ENCODE peak calls at places on chromosomes 1 and 21, in eight cellular contexts. One of them, this sample, is unnamed.

GRCh38 chr1:69167876-69168275 is 399.8 kb upstream of the LRRC7 start:
- DNase-seq in BJ: no peak
- DNase-seq in cardiac fibroblast: peak
- DNase-seq in Jurkat, Clone E6-1: no peak
- DNase-seq in IMR-90: no peak
- DNase-seq in right cardiac atrium: no peak
- DNase-seq in lung: no peak
- DNase-seq in body of pancreas: no peak
- DNase-seq in this sample: no peak

GRCh38 chr1:115496904-115497527 is 144.8 kb upstream of the VANGL1 start:
- DNase-seq in cardiac fibroblast: no peak
- DNase-seq in lung: no peak
- DNase-seq in Jurkat, Clone E6-1: no peak
- DNase-seq in IMR-90: peak
- DNase-seq in right cardiac atrium: no peak
- DNase-seq in BJ: no peak
- DNase-seq in body of pancreas: no peak
- DNase-seq in this sample: no peak

GRCh38 chr1:115423776-115424175 is 85.7 kb upstream of the NGF start:
- DNase-seq in IMR-90: peak
- DNase-seq in BJ: no peak
- DNase-seq in Jurkat, Clone E6-1: no peak
- DNase-seq in cardiac fibroblast: no peak
- DNase-seq in lung: no peak
- DNase-seq in right cardiac atrium: no peak
- DNase-seq in body of pancreas: no peak
- DNase-seq in this sample: no peak

GRCh38 chr1:9326596-9326995 is 33.9 kb downstream of the SPSB1 start:
- DNase-seq in cardiac fibroblast: peak
- DNase-seq in lung: no peak
- DNase-seq in body of pancreas: no peak
- DNase-seq in Jurkat, Clone E6-1: no peak
- DNase-seq in BJ: peak
- DNase-seq in IMR-90: peak
- DNase-seq in right cardiac atrium: no peak
- DNase-seq in this sample: peak

GRCh38 chr1:63848764-63849548 is 75.1 kb downstream of the ROR1 start:
- DNase-seq in right cardiac atrium: no peak
- DNase-seq in IMR-90: no peak
- DNase-seq in cardiac fibroblast: no peak
- DNase-seq in body of pancreas: no peak
- DNase-seq in Jurkat, Clone E6-1: no peak
- DNase-seq in BJ: no peak
- DNase-seq in lung: no peak
- DNase-seq in this sample: no peak

GRCh38 chr1:42801832-42802483 is 15.0 kb upstream of the ERMAP start:
- DNase-seq in right cardiac atrium: no peak
- DNase-seq in cardiac fibroblast: no peak
- DNase-seq in lung: no peak
- DNase-seq in IMR-90: peak
- DNase-seq in Jurkat, Clone E6-1: no peak
- DNase-seq in body of pancreas: no peak
- DNase-seq in BJ: no peak
- DNase-seq in this sample: no peak

GRCh38 chr1:221431068-221431651 is 310.7 kb downstream of the DUSP10 start:
- DNase-seq in lung: no peak
- DNase-seq in Jurkat, Clone E6-1: no peak
- DNase-seq in cardiac fibroblast: peak
- DNase-seq in BJ: no peak
- DNase-seq in IMR-90: peak
- DNase-seq in body of pancreas: no peak
- DNase-seq in right cardiac atrium: no peak
- DNase-seq in this sample: no peak

GRCh38 chr1:155706101-155706619 is 17.3 kb downstream of the DAP3 start:
- DNase-seq in Jurkat, Clone E6-1: no peak
- DNase-seq in body of pancreas: no peak
- DNase-seq in lung: no peak
- DNase-seq in BJ: no peak
- DNase-seq in IMR-90: peak
- DNase-seq in right cardiac atrium: no peak
- DNase-seq in cardiac fibroblast: peak
- DNase-seq in this sample: peak

GRCh38 chr21:43712268-43712942 is 6.5 kb upstream of the PDXK start:
- DNase-seq in cardiac fibroblast: peak
- DNase-seq in Jurkat, Clone E6-1: no peak
- DNase-seq in IMR-90: peak
- DNase-seq in body of pancreas: peak
- DNase-seq in right cardiac atrium: no peak
- DNase-seq in BJ: peak
- DNase-seq in lung: peak
- DNase-seq in this sample: no peak

GRCh38 chr1:61191140-61191720 is 108.9 kb downstream of the NFIA start:
- DNase-seq in body of pancreas: no peak
- DNase-seq in IMR-90: no peak
- DNase-seq in lung: no peak
- DNase-seq in Jurkat, Clone E6-1: no peak
- DNase-seq in cardiac fibroblast: no peak
- DNase-seq in right cardiac atrium: no peak
- DNase-seq in BJ: no peak
- DNase-seq in this sample: no peak

GRCh38 chr1:61193808-61194207 is 111.4 kb downstream of the NFIA start:
- DNase-seq in right cardiac atrium: no peak
- DNase-seq in IMR-90: no peak
- DNase-seq in body of pancreas: no peak
- DNase-seq in lung: no peak
- DNase-seq in Jurkat, Clone E6-1: no peak
- DNase-seq in BJ: no peak
- DNase-seq in cardiac fibroblast: no peak
- DNase-seq in this sample: no peak

GRCh38 chr1:61187380-61188086 is 105.2 kb downstream of the NFIA start:
- DNase-seq in Jurkat, Clone E6-1: no peak
- DNase-seq in BJ: no peak
- DNase-seq in cardiac fibroblast: no peak
- DNase-seq in IMR-90: no peak
- DNase-seq in lung: no peak
- DNase-seq in body of pancreas: no peak
- DNase-seq in right cardiac atrium: no peak
- DNase-seq in this sample: no peak

GRCh38 chr1:61192666-61193325 is 110.4 kb downstream of the NFIA start:
- DNase-seq in cardiac fibroblast: peak
- DNase-seq in IMR-90: no peak
- DNase-seq in Jurkat, Clone E6-1: no peak
- DNase-seq in body of pancreas: no peak
- DNase-seq in BJ: no peak
- DNase-seq in right cardiac atrium: no peak
- DNase-seq in lung: no peak
- DNase-seq in this sample: no peak

DNA sequence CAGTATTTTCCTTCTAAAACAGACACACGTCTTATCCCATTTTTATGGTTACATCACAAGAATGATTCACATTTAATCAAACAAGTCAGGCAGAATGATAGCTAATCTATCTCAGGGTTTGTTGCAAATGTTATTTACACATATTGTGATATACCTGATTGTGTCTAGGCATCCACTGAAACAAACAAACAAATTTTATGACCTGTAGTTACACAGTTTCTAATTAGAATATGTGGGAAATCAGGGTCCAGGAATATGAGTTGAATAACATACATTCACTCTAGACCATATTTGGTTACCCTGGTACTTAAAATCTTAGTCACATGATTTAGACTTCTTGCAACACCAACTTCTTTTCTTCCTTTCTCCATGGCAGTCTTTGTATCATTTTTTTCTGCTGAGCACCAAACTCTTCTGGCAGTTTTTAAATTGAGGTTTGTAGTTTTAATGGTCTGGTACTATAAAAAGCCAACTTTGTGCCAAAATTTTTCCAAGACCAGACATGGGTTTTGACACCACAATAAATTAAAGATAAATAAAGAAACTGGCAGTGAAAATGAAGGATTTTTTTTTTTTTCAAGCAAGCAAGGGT is 108.2 kb downstream of the NFIA start:
- DNase-seq in Jurkat, Clone E6-1: no peak
- DNase-seq in cardiac fibroblast: peak
- DNase-seq in lung: no peak
- DNase-seq in BJ: no peak
- DNase-seq in IMR-90: no peak
- DNase-seq in body of pancreas: no peak
- DNase-seq in right cardiac atrium: no peak
- DNase-seq in this sample: no peak
- H3K4me3 ChIP-seq in Jurkat, Clone E6-1: no peak
- H3K4me3 ChIP-seq in cardiac fibroblast: no peak
- H3K4me3 ChIP-seq in lung: no peak
- H3K4me3 ChIP-seq in BJ: no peak
- H3K4me3 ChIP-seq in IMR-90: no peak
- H3K4me3 ChIP-seq in body of pancreas: no peak
- H3K4me3 ChIP-seq in right cardiac atrium: no peak
- H3K4me3 ChIP-seq in this sample: no peak

DNA sequence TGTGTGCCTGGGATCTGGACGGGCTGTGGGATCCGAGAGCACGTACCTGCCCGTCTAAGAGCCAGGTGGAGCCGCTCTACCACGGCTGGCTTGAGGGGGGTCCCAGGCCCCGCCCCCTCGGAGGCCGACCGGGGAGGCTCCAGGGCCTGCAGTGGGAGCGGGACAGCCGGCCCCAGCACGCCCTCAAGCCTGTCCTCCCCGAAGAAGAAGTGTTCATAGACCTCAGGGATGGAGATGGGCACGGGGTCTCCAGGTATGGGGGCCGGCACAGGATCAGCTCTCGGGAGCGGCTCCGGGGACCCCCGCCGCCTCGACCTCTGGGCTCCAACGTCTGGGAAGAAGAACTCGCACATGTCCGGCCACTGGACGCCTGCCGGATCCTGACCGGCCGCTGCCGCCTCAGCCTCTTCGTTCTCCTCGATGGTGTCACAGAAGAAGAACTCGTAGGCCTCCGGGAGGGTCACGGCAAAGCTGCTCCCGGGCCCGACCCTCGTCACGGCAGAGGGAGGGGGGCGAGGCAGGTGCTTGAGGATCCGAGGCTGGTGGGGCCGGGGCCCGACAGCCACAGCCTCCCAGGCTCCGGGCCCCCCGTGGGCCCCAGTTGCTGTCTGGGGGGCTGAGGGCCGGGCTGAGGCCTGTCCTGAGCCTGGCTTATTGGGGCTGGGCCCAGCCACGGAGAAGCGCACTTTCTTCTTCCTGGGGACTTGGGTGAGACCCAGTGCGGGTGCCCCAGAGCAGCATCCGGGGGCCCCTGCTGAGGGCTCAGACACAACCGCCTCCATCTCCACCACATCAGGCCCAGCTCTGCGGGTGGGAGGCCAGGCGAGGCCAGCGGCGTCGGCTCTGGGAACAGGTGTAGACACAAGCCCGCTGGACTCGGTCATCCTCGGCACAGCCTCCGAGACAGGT is 2.8 kb downstream of the PERM1 start:
- DNase-seq in right cardiac atrium: peak
- DNase-seq in Jurkat, Clone E6-1: no peak
- DNase-seq in IMR-90: no peak
- DNase-seq in body of pancreas: peak
- DNase-seq in cardiac fibroblast: no peak
- DNase-seq in lung: no peak
- DNase-seq in BJ: no peak
- DNase-seq in this sample: no peak
- H3K4me3 ChIP-seq in right cardiac atrium: no peak
- H3K4me3 ChIP-seq in Jurkat, Clone E6-1: no peak
- H3K4me3 ChIP-seq in IMR-90: no peak
- H3K4me3 ChIP-seq in body of pancreas: no peak
- H3K4me3 ChIP-seq in cardiac fibroblast: no peak
- H3K4me3 ChIP-seq in lung: no peak
- H3K4me3 ChIP-seq in BJ: no peak
- H3K4me3 ChIP-seq in this sample: no peak

DNA sequence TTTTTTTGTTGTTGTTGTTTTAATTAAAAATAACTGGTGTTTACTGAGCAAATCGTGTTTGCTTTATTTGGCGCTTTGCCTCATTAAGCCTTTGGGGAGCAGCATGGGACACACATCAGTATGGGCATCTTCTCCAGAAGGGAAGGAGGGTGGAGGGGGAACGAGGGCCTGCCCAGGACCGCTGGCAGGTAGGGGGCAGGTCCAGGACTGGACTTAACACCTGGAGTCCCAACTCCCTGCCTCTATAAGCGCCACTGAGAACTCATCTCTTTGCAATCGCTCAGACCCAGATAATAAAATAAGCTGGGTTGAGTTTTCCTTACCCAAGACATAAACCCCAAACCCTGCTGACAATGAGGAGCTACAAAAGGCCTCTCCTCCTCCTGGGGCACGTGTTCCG is 15.1 kb downstream of the ABCG1 start:
- DNase-seq in BJ: no peak
- DNase-seq in cardiac fibroblast: no peak
- DNase-seq in IMR-90: no peak
- DNase-seq in Jurkat, Clone E6-1: no peak
- DNase-seq in body of pancreas: no peak
- DNase-seq in lung: no peak
- DNase-seq in right cardiac atrium: no peak
- DNase-seq in this sample: no peak
- H3K4me3 ChIP-seq in BJ: no peak
- H3K4me3 ChIP-seq in cardiac fibroblast: no peak
- H3K4me3 ChIP-seq in IMR-90: no peak
- H3K4me3 ChIP-seq in Jurkat, Clone E6-1: peak
- H3K4me3 ChIP-seq in body of pancreas: no peak
- H3K4me3 ChIP-seq in lung: no peak
- H3K4me3 ChIP-seq in right cardiac atrium: peak
- H3K4me3 ChIP-seq in this sample: no peak

GRCh38 chr1:11156958-11157357 is 32.2 kb upstream of the ANGPTL7 start:
- DNase-seq in cardiac fibroblast: no peak
- DNase-seq in Jurkat, Clone E6-1: no peak
- DNase-seq in lung: no peak
- DNase-seq in right cardiac atrium: no peak
- DNase-seq in body of pancreas: no peak
- DNase-seq in IMR-90: no peak
- DNase-seq in BJ: no peak
- DNase-seq in this sample: no peak

GRCh38 chr1:11158291-11158690 is 30.9 kb upstream of the ANGPTL7 start:
- DNase-seq in lung: no peak
- DNase-seq in right cardiac atrium: no peak
- DNase-seq in cardiac fibroblast: no peak
- DNase-seq in IMR-90: no peak
- DNase-seq in Jurkat, Clone E6-1: no peak
- DNase-seq in BJ: no peak
- DNase-seq in body of pancreas: no peak
- DNase-seq in this sample: no peak

GRCh38 chr1:11157394-11157793 is 31.8 kb upstream of the ANGPTL7 start:
- DNase-seq in BJ: no peak
- DNase-seq in lung: no peak
- DNase-seq in IMR-90: no peak
- DNase-seq in Jurkat, Clone E6-1: no peak
- DNase-seq in body of pancreas: no peak
- DNase-seq in cardiac fibroblast: peak
- DNase-seq in right cardiac atrium: peak
- DNase-seq in this sample: no peak

GRCh38 chr1:11158720-11159321 is 30.3 kb upstream of the ANGPTL7 start:
- DNase-seq in IMR-90: peak
- DNase-seq in lung: no peak
- DNase-seq in body of pancreas: no peak
- DNase-seq in BJ: peak
- DNase-seq in Jurkat, Clone E6-1: no peak
- DNase-seq in cardiac fibroblast: peak
- DNase-seq in right cardiac atrium: no peak
- DNase-seq in this sample: peak

DNA sequence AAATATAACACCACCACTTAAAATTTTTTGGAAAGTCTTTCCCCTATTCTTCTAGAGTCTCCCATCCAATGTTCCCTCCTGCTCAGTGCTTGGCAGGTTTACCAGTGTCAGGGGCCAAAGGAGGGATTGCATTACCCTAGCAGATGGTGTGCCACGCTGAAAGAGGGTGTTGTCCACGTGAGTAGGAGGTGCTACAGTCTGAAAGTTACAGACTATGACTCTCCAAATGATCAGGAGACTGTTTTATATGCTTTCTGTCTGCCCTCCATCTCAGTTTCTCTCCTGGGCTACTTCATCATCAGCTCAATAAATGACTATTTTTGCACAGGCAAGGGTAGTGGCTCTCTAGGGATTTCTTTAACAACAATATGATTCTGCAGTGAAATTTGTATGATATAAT is 31.3 kb upstream of the ANGPTL7 start:
- DNase-seq in lung: no peak
- DNase-seq in body of pancreas: no peak
- DNase-seq in Jurkat, Clone E6-1: no peak
- DNase-seq in BJ: no peak
- DNase-seq in cardiac fibroblast: peak
- DNase-seq in IMR-90: peak
- DNase-seq in right cardiac atrium: peak
- DNase-seq in this sample: no peak
- H3K4me3 ChIP-seq in lung: no peak
- H3K4me3 ChIP-seq in body of pancreas: no peak
- H3K4me3 ChIP-seq in Jurkat, Clone E6-1: no peak
- H3K4me3 ChIP-seq in BJ: no peak
- H3K4me3 ChIP-seq in cardiac fibroblast: no peak
- H3K4me3 ChIP-seq in IMR-90: no peak
- H3K4me3 ChIP-seq in right cardiac atrium: no peak
- H3K4me3 ChIP-seq in this sample: no peak

This sample was measured in AG04449.